ENCODE peak calls at places on chromosomes 3 and 15, in four cellular contexts. V is SK-N-SH, Z is GM12878, N is K562. J is an unnamed sample.
A peak's percentile ranks its signal among the peaks of the same experiment; 100 is the strongest.

GRCh38 chr3:11582123-11582968 is 61.4 kb downstream of the VGLL4 start:
- DNase-seq in V (peak; percentile 60), N (no peak), Z (no peak), J (no peak)

GRCh38 chr15:38610748-38611147 is 46.1 kb upstream of the RASGRP1 start:
- DNase-seq in N (no peak), Z (no peak), V (no peak), J (no peak)

GRCh38 chr3:13167829-13168228 is 94.6 kb upstream of the IQSEC1 start:
- DNase-seq in V (no peak), N (no peak), Z (no peak), J (no peak)

GRCh38 chr15:76258460-76258859 is 52.8 kb downstream of the ETFA start:
- DNase-seq in Z (no peak), N (no peak), V (no peak), J (no peak)

GRCh38 chr3:99313481-99313880 is 324.9 kb upstream of the COL8A1 start:
- DNase-seq in N (no peak), V (no peak), Z (no peak), J (no peak)

GRCh38 chr3:148873270-148873927 is 8.3 kb downstream of the CPA3 start:
- DNase-seq in N (no peak), V (no peak), Z (no peak), J (peak; percentile 19)

GRCh38 chr3:111764645-111765091 is 94.4 kb upstream of the PHLDB2 start:
- DNase-seq in Z (no peak), N (no peak), V (no peak), J (peak; percentile 72)

GRCh38 chr3:125072310-125072709 is 16.5 kb upstream of the HEG1 start:
- DNase-seq in V (no peak), N (no peak), Z (no peak), J (no peak)

GRCh38 chr3:197540961-197541377 is 14.8 kb downstream of the BDH1 start:
- DNase-seq in N (no peak), V (no peak), Z (no peak), J (no peak)

GRCh38 chr3:14019459-14019858 is 105.2 kb downstream of the CHCHD4 start:
- DNase-seq in Z (no peak), N (no peak), V (no peak), J (no peak)

DNA sequence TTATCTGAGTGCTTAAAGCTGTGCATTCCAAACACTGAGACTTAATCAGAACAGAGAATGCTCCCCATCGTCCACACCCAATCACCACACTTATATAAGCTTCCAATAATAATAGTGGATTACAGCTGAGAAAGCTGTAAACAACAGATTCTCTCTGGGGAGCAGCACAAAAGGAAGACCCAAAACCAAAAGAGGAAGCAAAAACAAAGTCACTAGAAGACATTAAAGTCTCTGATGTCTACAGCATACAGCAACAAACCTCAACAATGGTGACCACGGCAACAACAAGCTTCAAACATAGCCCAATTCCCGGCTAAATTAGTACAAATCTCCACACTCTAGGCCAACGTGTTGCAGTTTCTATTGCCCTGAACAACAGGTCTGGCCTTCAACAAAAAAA is 37.7 kb downstream of the ZDHHC23 start:
- DNase-seq in Z (peak; percentile 16), N (no peak), V (no peak), J (no peak)
- TF ChIP-seq FOXM1 in Z (no peak), N (no peak), V (no peak), J (no peak)

GRCh38 chr3:194537732-194538247 is 51.0 kb upstream of the ATP13A3 start:
- DNase-seq in Z (no peak), N (no peak), V (no peak), J (peak; percentile 67)

GRCh38 chr3:194532591-194532990 is 45.8 kb upstream of the ATP13A3 start:
- DNase-seq in Z (no peak), N (no peak), V (no peak), J (no peak)

GRCh38 chr3:194536883-194537637 is 50.3 kb upstream of the ATP13A3 start:
- DNase-seq in N (no peak), Z (no peak), V (peak; percentile 36), J (peak; percentile 70)

GRCh38 chr3:194539498-194539897 is 52.7 kb upstream of the ATP13A3 start:
- DNase-seq in N (no peak), Z (no peak), V (no peak), J (no peak)

GRCh38 chr3:194534243-194534642 is 47.4 kb upstream of the ATP13A3 start:
- DNase-seq in Z (no peak), N (no peak), V (no peak), J (no peak)
- TF ChIP-seq POLR2AphosphoS5 in Z (no peak), N (no peak), V (no peak), J (no peak)

GRCh38 chr3:156681003-156681402 is 6.6 kb downstream of the TIPARP start:
- DNase-seq in Z (no peak), V (peak; percentile 55), N (no peak), J (peak; percentile 71)
- TF ChIP-seq FOXM1 in Z (no peak), V (no peak), N (no peak), J (no peak)

DNA sequence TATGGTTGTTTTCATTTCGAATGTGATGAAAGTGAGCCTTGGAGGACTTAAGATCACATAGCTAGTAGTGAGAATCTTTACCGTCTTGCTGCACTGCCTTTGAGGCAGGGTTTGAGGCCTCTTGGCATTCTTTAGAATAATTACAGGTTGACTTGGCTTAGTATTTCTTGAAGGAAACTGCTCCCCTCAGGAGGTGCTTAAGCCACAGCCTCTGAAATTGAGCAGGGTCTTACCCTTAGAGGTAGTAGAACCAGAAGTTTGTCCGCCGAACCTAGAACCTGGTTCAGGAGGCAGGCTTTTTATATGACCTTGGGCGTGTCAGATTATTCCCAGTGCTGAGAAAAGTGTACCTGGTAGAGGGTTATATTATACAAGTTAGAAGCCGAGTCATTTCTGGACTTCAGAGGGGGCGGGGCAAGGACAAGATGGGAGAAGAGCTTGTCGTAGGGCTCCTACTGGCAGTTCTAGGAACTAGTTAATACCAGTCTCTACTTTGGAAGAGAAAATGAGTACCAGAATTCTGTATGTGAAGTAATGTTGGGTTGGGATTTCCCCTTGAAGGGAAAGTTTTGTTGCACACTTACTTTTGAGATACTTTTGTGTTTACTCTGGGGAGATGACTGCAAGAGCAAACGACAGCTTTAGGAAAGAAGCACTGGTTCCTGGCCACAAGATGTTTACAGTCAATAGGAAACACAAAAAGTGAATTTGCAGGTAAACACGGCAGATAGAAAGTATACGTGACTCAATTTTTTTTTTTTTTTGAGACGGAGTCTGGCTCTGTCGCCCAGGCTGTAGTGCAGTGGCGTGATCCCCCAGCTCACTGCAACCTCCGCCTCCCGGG is 1.3 kb downstream of the TFG start:
- DNase-seq in V (peak; percentile 48), Z (peak; percentile 34), N (peak; percentile 45), J (peak; percentile 58)
- TF ChIP-seq POLR2AphosphoS5 in V (no peak), Z (peak; percentile 48), N (no peak), J (no peak)